ENCODE peak calls at places on chromosomes 4 and X, in seven cellular contexts. Z is mucosa of descending colon, H is cardiac fibroblast, M is BJ, F is adrenal gland, B is neural progenitor cell, R is heart right ventricle. C is an unnamed sample.
A peak's percentile ranks its signal among the peaks of the same experiment; 100 is the strongest.

GRCh38 chr4:53614616-53615015 is 23.3 kb upstream of the LNX1 start:
- DNase-seq in F (no peak), R (no peak), Z (no peak), M (no peak), B (peak; percentile 25), H (no peak), C (no peak)

GRCh38 chr4:42397635-42398447 is 553 bp downstream of the SHISA3 start:
- DNase-seq in F (peak; percentile 21), Z (peak; percentile 34), H (peak; percentile 47), R (no peak), B (peak; percentile 77), M (no peak), C (no peak)

GRCh38 chr4:152634110-152634760 is 45.6 kb downstream of the TMEM154 start:
- DNase-seq in M (no peak), H (no peak), B (no peak), Z (no peak), R (no peak), F (no peak), C (no peak)

GRCh38 chr4:140135529-140136021 is 18.4 kb downstream of the MAML3 start:
- DNase-seq in R (peak; percentile 29), F (peak; percentile 46), H (peak; percentile 50), Z (peak; percentile 40), B (no peak), M (no peak), C (peak; percentile 41)

GRCh38 chr4:140645614-140646412 is 77.1 kb upstream of the UCP1 start:
- DNase-seq in H (no peak), R (no peak), Z (no peak), B (no peak), F (no peak), M (no peak), C (no peak)

GRCh38 chr4:38131371-38132139 is 171.4 kb downstream of the PTTG2 start:
- DNase-seq in B (peak; percentile 80), F (peak; percentile 56), H (peak; percentile 45), R (no peak), Z (no peak), M (no peak), C (no peak)

GRCh38 chr4:154757713-154758112 is 13.9 kb downstream of the LRAT start:
- DNase-seq in R (no peak), H (no peak), M (no peak), Z (no peak), F (no peak), B (no peak), C (no peak)

GRCh38 chr4:169410839-169411770 is 140.3 kb upstream of the SH3RF1 start:
- DNase-seq in R (peak; percentile 43), F (peak; percentile 41), H (peak; percentile 64), M (peak; percentile 59), B (peak; percentile 32), Z (no peak), C (no peak)

GRCh38 chr4:169268951-169269781 is 1.6 kb downstream of the SH3RF1 start:
- DNase-seq in F (no peak), R (no peak), M (peak; percentile 71), B (peak; percentile 26), Z (peak; percentile 47), H (peak; percentile 87), C (no peak)

GRCh38 chrX:108361316-108361715 is 76.9 kb downstream of the COL4A6 start:
- DNase-seq in M (no peak), H (peak; percentile 4), R (no peak), Z (no peak), F (no peak), B (no peak), C (no peak)

GRCh38 chr4:149176019-149176418 is 639.6 kb downstream of the IQCM start:
- DNase-seq in M (no peak), H (no peak), B (peak; percentile 20), Z (peak; percentile 49), R (no peak), F (no peak), C (no peak)

GRCh38 chr4:77734928-77735327 is 84.2 kb downstream of the CNOT6L start:
- DNase-seq in B (no peak), Z (no peak), H (peak; percentile 55), R (no peak), M (peak; percentile 10), F (no peak), C (no peak)

GRCh38 chr4:161350946-161351345 is 812.9 kb downstream of the FSTL5 start:
- DNase-seq in H (no peak), B (no peak), Z (no peak), M (no peak), R (no peak), F (no peak), C (no peak)

GRCh38 chrX:70026112-70026850 is 23.5 kb downstream of the AWAT2 start:
- DNase-seq in R (no peak), B (no peak), M (no peak), Z (no peak), F (no peak), H (peak; percentile 49), C (no peak)

DNA sequence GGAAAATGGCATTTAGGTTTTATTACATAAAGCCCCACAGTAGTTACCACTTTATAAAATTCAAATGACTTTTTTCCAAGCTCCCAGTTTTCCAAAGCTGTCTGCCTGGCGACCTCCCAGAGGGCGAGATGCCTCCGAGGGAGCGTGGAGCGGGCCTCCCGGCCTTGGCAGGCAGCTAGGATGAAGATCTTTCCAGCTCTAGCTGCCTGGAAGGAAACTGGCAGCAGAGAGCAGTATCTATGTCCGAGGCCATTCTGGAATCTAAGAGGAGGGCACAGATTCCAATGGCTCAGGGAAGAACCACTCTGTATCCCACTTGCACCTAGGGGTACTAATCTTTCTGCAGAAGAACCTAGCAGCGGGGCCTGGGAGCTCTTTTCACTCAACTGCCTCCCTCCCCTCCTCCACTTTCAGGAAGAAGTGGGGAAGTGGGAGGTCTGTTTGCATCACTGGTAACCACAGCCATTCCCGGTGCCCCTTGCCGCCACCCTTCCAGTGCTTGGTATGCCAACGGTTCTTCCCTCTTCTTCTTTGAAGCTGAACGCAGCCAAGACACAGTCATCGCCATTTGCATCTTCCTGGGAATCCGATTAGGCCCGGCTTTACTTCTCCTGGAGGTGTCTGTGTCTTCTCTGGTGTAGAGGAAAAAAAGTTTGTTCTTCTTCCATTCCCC is 47.4 kb upstream of the RBPJ start:
- DNase-seq in B (peak; percentile 13), R (peak; percentile 31), H (no peak), M (no peak), Z (no peak), F (peak; percentile 35), C (no peak)
- TF ChIP-seq CTCF in B (no peak), R (no peak), H (no peak), M (no peak), Z (no peak), F (no peak), C (no peak)

DNA sequence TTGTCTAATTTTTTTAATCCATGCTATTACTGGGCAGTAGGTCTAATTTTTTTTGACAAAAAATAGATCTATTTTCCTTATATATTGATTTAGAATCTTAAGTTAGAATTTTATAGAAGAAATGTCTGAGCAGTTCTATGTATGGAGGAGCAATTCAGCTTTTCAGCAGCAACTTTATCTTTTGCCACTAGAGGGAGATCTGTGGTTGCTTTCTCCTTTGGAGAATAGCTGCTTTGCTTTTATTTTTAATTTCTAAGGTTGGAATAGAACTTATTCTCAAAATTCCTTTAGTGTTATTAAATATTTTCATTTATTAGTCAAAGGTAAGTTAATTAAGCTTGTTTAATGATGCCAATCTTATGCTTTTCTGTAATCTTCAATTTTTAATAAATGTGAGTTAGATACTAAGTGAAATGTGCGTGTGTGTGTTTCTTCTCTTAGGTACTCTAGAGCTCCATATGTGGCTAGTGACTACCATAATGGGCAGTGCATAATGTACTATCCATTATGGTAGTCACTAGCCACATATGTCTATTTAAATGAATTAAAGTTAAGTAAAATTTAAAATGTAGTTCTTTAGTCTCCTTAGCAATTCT is 29.3 kb downstream of the FAM199X start:
- DNase-seq in Z (no peak), H (peak; percentile 42), M (no peak), B (peak; percentile 36), F (no peak), R (no peak), C (no peak)
- TF ChIP-seq CTCF in Z (peak; percentile 36), H (peak; percentile 64), M (peak; percentile 68), B (peak; percentile 79), F (peak; percentile 89), R (peak; percentile 84), C (no peak)

GRCh38 chr4:12729384-12729783 is 754.8 kb downstream of the RAB28 start:
- DNase-seq in H (peak; percentile 43), R (no peak), Z (no peak), B (peak; percentile 25), F (no peak), M (no peak), C (no peak)

GRCh38 chr4:12724520-12724919 is 759.6 kb downstream of the RAB28 start:
- DNase-seq in Z (no peak), M (no peak), F (no peak), H (peak; percentile 37), B (peak; percentile 19), R (no peak), C (no peak)

DNA sequence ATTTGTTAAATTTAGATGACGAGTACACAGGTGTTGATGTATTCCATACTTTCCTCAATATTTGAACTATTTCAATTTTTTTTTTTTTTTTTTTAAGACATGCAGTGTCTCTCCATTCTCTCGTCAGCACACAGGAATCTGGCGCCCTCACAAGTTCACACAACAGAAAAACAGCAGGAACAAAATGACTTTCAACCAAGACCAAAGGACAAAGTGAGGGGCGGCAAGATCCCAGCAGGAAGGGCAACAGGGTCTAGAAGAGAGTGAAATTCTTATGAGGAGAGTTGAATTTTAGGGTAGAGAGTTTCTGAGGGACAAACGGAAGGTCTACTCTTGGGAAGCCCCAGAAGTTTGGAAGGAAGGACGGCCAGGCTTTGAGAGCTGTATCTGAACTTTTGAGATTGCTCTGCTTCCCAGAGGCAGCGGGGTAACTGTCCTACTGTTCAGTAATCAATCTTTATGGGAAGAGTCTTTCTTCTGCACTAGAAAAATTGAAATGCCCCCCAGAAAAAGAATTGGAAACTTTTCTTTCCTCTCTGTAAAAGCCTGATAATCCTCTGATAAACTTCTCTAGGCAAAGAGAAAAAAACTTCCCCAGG is 760.2 kb downstream of the RAB28 start:
- DNase-seq in Z (no peak), M (no peak), B (peak; percentile 11), F (peak; percentile 16), R (peak; percentile 12), H (peak; percentile 43), C (no peak)
- TF ChIP-seq CTCF in Z (no peak), M (no peak), B (no peak), F (no peak), R (no peak), H (no peak), C (no peak)

GRCh38 chr4:7377223-7377865 is 57.4 kb downstream of the PSAPL1 start:
- DNase-seq in M (no peak), Z (no peak), H (no peak), B (no peak), F (no peak), R (no peak), C (no peak)

GRCh38 chr4:7372673-7373072 is 62.1 kb downstream of the PSAPL1 start:
- DNase-seq in F (no peak), H (no peak), B (no peak), Z (no peak), M (no peak), R (no peak), C (no peak)

GRCh38 chr4:7371122-7371941 is 63.4 kb downstream of the PSAPL1 start:
- DNase-seq in Z (no peak), F (peak; percentile 10), M (no peak), H (peak; percentile 26), B (no peak), R (no peak), C (no peak)

GRCh38 chr4:7375427-7375826 is 59.3 kb downstream of the PSAPL1 start:
- DNase-seq in Z (no peak), H (no peak), R (no peak), B (no peak), F (no peak), M (no peak), C (no peak)

DNA sequence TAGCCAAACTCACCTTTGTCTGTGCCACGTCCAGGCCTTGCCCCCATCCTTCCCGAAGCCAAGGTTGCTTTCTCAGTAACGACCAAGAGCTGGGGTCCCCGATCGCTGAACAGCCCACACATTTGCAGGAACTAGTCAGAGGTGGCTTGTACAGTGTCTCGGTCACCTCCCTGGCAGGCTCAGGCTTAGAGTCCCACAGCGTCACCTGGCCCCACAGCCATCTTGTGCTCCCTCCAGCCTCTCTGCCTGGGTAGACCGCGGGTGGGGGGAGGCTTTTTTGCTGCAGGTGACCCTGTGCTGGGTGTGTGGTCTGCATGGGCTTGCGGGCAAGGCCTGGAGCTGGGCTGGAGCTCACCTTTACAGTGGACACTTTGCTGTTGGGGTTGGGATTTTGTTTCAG is 60.2 kb downstream of the PSAPL1 start:
- DNase-seq in R (no peak), M (no peak), F (no peak), B (no peak), Z (no peak), H (no peak), C (no peak)
- TF ChIP-seq CTCF in R (no peak), M (no peak), F (no peak), B (no peak), Z (no peak), H (no peak), C (no peak)

C was measured in omental fat pad.